ENCODE peak calls at places on chromosomes 2 and 18, in eight cellular contexts. One of them, this sample, is unnamed.

GRCh38 chr2:14197293-14197692 is 435.2 kb upstream of the LRATD1 start:
- DNase-seq in astrocyte: no peak
- DNase-seq in stomach: no peak
- DNase-seq in psoas muscle: no peak
- DNase-seq in H9: no peak
- DNase-seq in endothelial cell: no peak
- DNase-seq in adrenal gland: no peak
- DNase-seq in PC-9: no peak
- DNase-seq in this sample: no peak

GRCh38 chr2:118807668-118808428 is 39.6 kb downstream of the EN1 start:
- DNase-seq in endothelial cell: no peak
- DNase-seq in stomach: no peak
- DNase-seq in psoas muscle: no peak
- DNase-seq in PC-9: no peak
- DNase-seq in astrocyte: no peak
- DNase-seq in adrenal gland: no peak
- DNase-seq in H9: no peak
- DNase-seq in this sample: no peak

GRCh38 chr2:47404356-47404755 is 1.4 kb downstream of the MSH2 start:
- DNase-seq in H9: no peak
- DNase-seq in stomach: peak
- DNase-seq in endothelial cell: no peak
- DNase-seq in adrenal gland: no peak
- DNase-seq in astrocyte: no peak
- DNase-seq in PC-9: no peak
- DNase-seq in psoas muscle: no peak
- DNase-seq in this sample: peak

GRCh38 chr18:1805526-1805925 is 765.8 kb downstream of the METTL4 start:
- DNase-seq in PC-9: no peak
- DNase-seq in psoas muscle: no peak
- DNase-seq in endothelial cell: no peak
- DNase-seq in adrenal gland: no peak
- DNase-seq in stomach: no peak
- DNase-seq in H9: no peak
- DNase-seq in astrocyte: no peak
- DNase-seq in this sample: no peak

GRCh38 chr18:69897397-69898108 is 50.1 kb downstream of the CD226 start:
- DNase-seq in stomach: no peak
- DNase-seq in endothelial cell: no peak
- DNase-seq in H9: no peak
- DNase-seq in adrenal gland: no peak
- DNase-seq in psoas muscle: no peak
- DNase-seq in astrocyte: no peak
- DNase-seq in PC-9: no peak
- DNase-seq in this sample: no peak

GRCh38 chr2:183752571-183752970 is 628.3 kb downstream of the NUP35 start:
- DNase-seq in psoas muscle: no peak
- DNase-seq in PC-9: no peak
- DNase-seq in adrenal gland: no peak
- DNase-seq in H9: no peak
- DNase-seq in astrocyte: no peak
- DNase-seq in stomach: no peak
- DNase-seq in endothelial cell: no peak
- DNase-seq in this sample: no peak

GRCh38 chr2:42659601-42660000 is 91.2 kb downstream of the MTA3 start:
- DNase-seq in astrocyte: peak
- DNase-seq in endothelial cell: no peak
- DNase-seq in H9: no peak
- DNase-seq in adrenal gland: no peak
- DNase-seq in psoas muscle: no peak
- DNase-seq in PC-9: no peak
- DNase-seq in stomach: no peak
- DNase-seq in this sample: no peak

GRCh38 chr2:127811922-127812321 is 951 bp upstream of the WDR33 start:
- DNase-seq in adrenal gland: no peak
- DNase-seq in psoas muscle: no peak
- DNase-seq in PC-9: no peak
- DNase-seq in astrocyte: no peak
- DNase-seq in H9: no peak
- DNase-seq in stomach: no peak
- DNase-seq in endothelial cell: no peak
- DNase-seq in this sample: no peak

GRCh38 chr2:144941743-144942488 is 422.0 kb upstream of the ZEB2 start:
- DNase-seq in H9: no peak
- DNase-seq in astrocyte: no peak
- DNase-seq in PC-9: no peak
- DNase-seq in adrenal gland: no peak
- DNase-seq in stomach: no peak
- DNase-seq in psoas muscle: no peak
- DNase-seq in endothelial cell: no peak
- DNase-seq in this sample: no peak

GRCh38 chr2:151632993-151633592 is 101.2 kb downstream of the NEB start:
- DNase-seq in adrenal gland: no peak
- DNase-seq in psoas muscle: no peak
- DNase-seq in PC-9: no peak
- DNase-seq in H9: no peak
- DNase-seq in astrocyte: no peak
- DNase-seq in endothelial cell: no peak
- DNase-seq in stomach: no peak
- DNase-seq in this sample: no peak

GRCh38 chr18:59402432-59403090 is 43.5 kb upstream of the LMAN1 start:
- DNase-seq in psoas muscle: peak
- DNase-seq in H9: peak
- DNase-seq in stomach: peak
- DNase-seq in PC-9: peak
- DNase-seq in adrenal gland: peak
- DNase-seq in astrocyte: peak
- DNase-seq in endothelial cell: peak
- DNase-seq in this sample: peak

GRCh38 chr2:80058562-80058961 is 246.0 kb downstream of the LRRTM1 start:
- DNase-seq in H9: peak
- DNase-seq in stomach: no peak
- DNase-seq in endothelial cell: no peak
- DNase-seq in adrenal gland: no peak
- DNase-seq in astrocyte: no peak
- DNase-seq in PC-9: no peak
- DNase-seq in psoas muscle: no peak
- DNase-seq in this sample: no peak

GRCh38 chr2:241391892-241392665 is 36.0 kb downstream of the FARP2 start:
- DNase-seq in H9: peak
- DNase-seq in psoas muscle: no peak
- DNase-seq in PC-9: peak
- DNase-seq in stomach: peak
- DNase-seq in endothelial cell: peak
- DNase-seq in astrocyte: no peak
- DNase-seq in adrenal gland: no peak
- DNase-seq in this sample: no peak

GRCh38 chr2:131673400-131674173 is 145.9 kb downstream of the CCDC74A start:
- DNase-seq in H9: peak
- DNase-seq in PC-9: peak
- DNase-seq in adrenal gland: peak
- DNase-seq in psoas muscle: peak
- DNase-seq in astrocyte: no peak
- DNase-seq in endothelial cell: peak
- DNase-seq in stomach: peak
- DNase-seq in this sample: peak

GRCh38 chr2:182447843-182448242 is 21.0 kb upstream of the PDE1A start:
- DNase-seq in PC-9: no peak
- DNase-seq in stomach: no peak
- DNase-seq in psoas muscle: no peak
- DNase-seq in H9: no peak
- DNase-seq in endothelial cell: no peak
- DNase-seq in astrocyte: peak
- DNase-seq in adrenal gland: no peak
- DNase-seq in this sample: no peak

GRCh38 chr18:7727381-7728076 is 160.4 kb downstream of the PTPRM start:
- DNase-seq in endothelial cell: no peak
- DNase-seq in PC-9: no peak
- DNase-seq in astrocyte: no peak
- DNase-seq in psoas muscle: no peak
- DNase-seq in stomach: no peak
- DNase-seq in H9: no peak
- DNase-seq in adrenal gland: no peak
- DNase-seq in this sample: no peak

GRCh38 chr18:55245200-55245599 is 285.9 kb upstream of the CCDC68 start:
- DNase-seq in endothelial cell: no peak
- DNase-seq in stomach: no peak
- DNase-seq in astrocyte: no peak
- DNase-seq in adrenal gland: no peak
- DNase-seq in H9: no peak
- DNase-seq in psoas muscle: no peak
- DNase-seq in PC-9: no peak
- DNase-seq in this sample: no peak

GRCh38 chr2:109447251-109447661 is 166.5 kb downstream of the SEPTIN10 start:
- DNase-seq in endothelial cell: no peak
- DNase-seq in adrenal gland: no peak
- DNase-seq in stomach: no peak
- DNase-seq in H9: no peak
- DNase-seq in PC-9: no peak
- DNase-seq in astrocyte: peak
- DNase-seq in psoas muscle: no peak
- DNase-seq in this sample: peak

GRCh38 chr2:227848586-227848985 is 22.8 kb upstream of the DAW1 start:
- DNase-seq in H9: no peak
- DNase-seq in psoas muscle: no peak
- DNase-seq in stomach: no peak
- DNase-seq in astrocyte: no peak
- DNase-seq in PC-9: peak
- DNase-seq in adrenal gland: no peak
- DNase-seq in endothelial cell: no peak
- DNase-seq in this sample: no peak

GRCh38 chr2:217166241-217166640 is 306.4 kb upstream of the TNP1 start:
- DNase-seq in adrenal gland: no peak
- DNase-seq in endothelial cell: peak
- DNase-seq in H9: no peak
- DNase-seq in PC-9: peak
- DNase-seq in psoas muscle: no peak
- DNase-seq in astrocyte: peak
- DNase-seq in stomach: no peak
- DNase-seq in this sample: no peak

GRCh38 chr2:43874776-43875451 is 36.1 kb downstream of the ABCG8 start:
- DNase-seq in psoas muscle: no peak
- DNase-seq in adrenal gland: no peak
- DNase-seq in astrocyte: no peak
- DNase-seq in stomach: no peak
- DNase-seq in endothelial cell: no peak
- DNase-seq in H9: no peak
- DNase-seq in PC-9: no peak
- DNase-seq in this sample: peak
- TF ChIP-seq CTCF in psoas muscle: no peak
- TF ChIP-seq CTCF in adrenal gland: no peak
- TF ChIP-seq CTCF in astrocyte: no peak
- TF ChIP-seq CTCF in stomach: no peak
- TF ChIP-seq CTCF in endothelial cell: no peak
- TF ChIP-seq CTCF in H9: no peak
- TF ChIP-seq CTCF in PC-9: no peak
- TF ChIP-seq CTCF in this sample: no peak

DNA sequence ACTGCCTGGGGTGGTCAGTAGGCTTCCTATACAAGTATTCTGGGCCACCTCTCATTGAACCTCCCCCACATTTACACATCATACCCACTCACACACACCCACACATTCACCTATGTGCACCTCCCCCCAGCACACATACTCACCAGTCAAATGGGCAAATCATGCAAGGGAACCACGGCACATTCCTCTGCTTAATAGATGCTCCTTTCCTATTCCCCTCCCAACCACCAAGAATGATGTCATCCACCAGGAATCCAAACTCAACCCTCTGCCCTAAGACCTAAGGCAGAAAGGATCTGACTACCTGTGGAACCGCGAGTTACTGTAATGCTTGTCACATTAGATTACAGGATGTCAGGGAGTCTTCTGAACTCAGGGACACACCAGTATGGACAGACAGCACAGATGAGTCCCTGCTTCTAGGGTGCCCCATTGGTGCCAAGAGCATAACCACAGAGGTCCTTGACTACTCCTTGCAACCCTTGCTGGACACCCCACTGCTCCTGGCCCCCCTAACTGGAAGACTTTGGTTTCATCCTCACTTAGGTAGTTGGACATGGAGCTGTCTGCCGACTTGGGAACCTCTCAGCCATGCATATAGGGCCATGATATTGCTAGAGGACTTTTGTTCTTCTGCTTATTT is 21.5 kb upstream of the CAB39 start:
- DNase-seq in psoas muscle: no peak
- DNase-seq in endothelial cell: no peak
- DNase-seq in astrocyte: peak
- DNase-seq in H9: no peak
- DNase-seq in PC-9: peak
- DNase-seq in stomach: no peak
- DNase-seq in adrenal gland: no peak
- DNase-seq in this sample: no peak
- TF ChIP-seq CTCF in psoas muscle: no peak
- TF ChIP-seq CTCF in endothelial cell: no peak
- TF ChIP-seq CTCF in astrocyte: no peak
- TF ChIP-seq CTCF in H9: no peak
- TF ChIP-seq CTCF in PC-9: no peak
- TF ChIP-seq CTCF in stomach: no peak
- TF ChIP-seq CTCF in adrenal gland: no peak
- TF ChIP-seq CTCF in this sample: no peak

DNA sequence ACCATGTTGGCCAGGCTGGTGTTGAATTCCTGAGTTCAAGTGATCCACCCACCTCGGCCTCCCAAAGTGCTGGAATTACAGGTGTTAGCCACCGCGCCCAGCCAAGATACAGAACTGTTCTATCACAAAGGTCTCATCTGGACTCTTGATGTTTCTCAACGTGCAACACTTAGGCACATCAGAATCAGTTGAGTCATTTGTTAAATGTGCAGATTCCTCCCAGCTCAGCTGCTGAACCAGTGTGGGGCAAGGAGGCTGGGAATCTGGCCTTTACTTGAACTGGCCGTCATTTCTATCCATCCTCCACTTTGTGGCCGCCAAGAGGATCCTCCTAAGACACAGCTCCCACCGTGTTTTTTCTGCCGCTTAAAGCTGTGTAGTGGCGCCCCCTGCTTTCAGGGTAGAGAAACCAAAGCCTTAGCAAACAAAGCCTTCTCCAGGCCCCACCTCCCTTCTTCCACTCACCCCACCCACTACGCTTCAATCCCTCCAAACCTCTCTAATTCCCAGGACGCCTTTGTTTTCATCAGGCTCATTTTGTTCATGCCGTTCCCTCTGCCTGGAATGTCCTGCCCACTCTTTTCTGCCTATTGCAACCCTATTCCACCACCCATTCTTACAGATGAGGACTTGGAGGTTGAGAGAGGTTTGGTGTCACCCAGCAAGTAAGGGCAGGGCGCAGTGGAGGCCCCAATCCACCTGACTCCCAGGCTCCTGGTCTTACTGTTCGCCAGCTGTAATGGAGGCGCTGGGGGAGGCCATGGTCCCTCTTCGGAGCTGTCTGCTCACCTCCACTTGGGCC is 776 bp upstream of the SPEG start:
- DNase-seq in PC-9: no peak
- DNase-seq in endothelial cell: peak
- DNase-seq in psoas muscle: peak
- DNase-seq in adrenal gland: no peak
- DNase-seq in stomach: no peak
- DNase-seq in astrocyte: peak
- DNase-seq in H9: peak
- DNase-seq in this sample: no peak
- TF ChIP-seq CTCF in PC-9: peak
- TF ChIP-seq CTCF in endothelial cell: peak
- TF ChIP-seq CTCF in psoas muscle: peak
- TF ChIP-seq CTCF in adrenal gland: no peak
- TF ChIP-seq CTCF in stomach: peak
- TF ChIP-seq CTCF in astrocyte: peak
- TF ChIP-seq CTCF in H9: peak
- TF ChIP-seq CTCF in this sample: peak

GRCh38 chr2:71276311-71277158 is 49.6 kb upstream of the PAIP2B start:
- DNase-seq in stomach: peak
- DNase-seq in psoas muscle: peak
- DNase-seq in adrenal gland: peak
- DNase-seq in PC-9: peak
- DNase-seq in H9: peak
- DNase-seq in astrocyte: peak
- DNase-seq in endothelial cell: peak
- DNase-seq in this sample: peak
- TF ChIP-seq CTCF in stomach: no peak
- TF ChIP-seq CTCF in psoas muscle: no peak
- TF ChIP-seq CTCF in adrenal gland: no peak
- TF ChIP-seq CTCF in PC-9: no peak
- TF ChIP-seq CTCF in H9: no peak
- TF ChIP-seq CTCF in astrocyte: no peak
- TF ChIP-seq CTCF in endothelial cell: no peak
- TF ChIP-seq CTCF in this sample: no peak

This sample was measured in osteocyte.